ENCODE peak calls at places on chromosomes 5 and 9, in six cellular contexts. M is GM12878, B is NT2/D1, H is K562, K is HepG2, P is H1. D is an unnamed sample.

GRCh38 chr5:149730620-149731331 is 666 bp downstream of the PPARGC1B start:
- DNase-seq in M (no peak), B (no peak), H (peak; percentile 74), K (no peak), P (no peak), D (no peak)

GRCh38 chr5:94025788-94026473 is 284.5 kb upstream of the POU5F2 start:
- DNase-seq in M (no peak), B (no peak), H (no peak), K (peak; percentile 62), P (no peak), D (no peak)

GRCh38 chr5:79408028-79408427 is 105.9 kb downstream of the HOMER1 start:
- DNase-seq in M (no peak), B (no peak), H (no peak), K (no peak), P (no peak), D (no peak)

GRCh38 chr5:137313526-137314175 is 185.5 kb downstream of the SPOCK1 start:
- DNase-seq in M (no peak), B (no peak), H (no peak), K (no peak), P (no peak), D (no peak)

GRCh38 chr5:59042683-59043082 is 459.8 kb downstream of the RAB3C start:
- DNase-seq in M (no peak), B (no peak), H (no peak), K (no peak), P (no peak), D (no peak)

GRCh38 chr5:40505031-40505430 is 174.7 kb upstream of the PTGER4 start:
- DNase-seq in M (no peak), B (no peak), H (no peak), K (no peak), P (no peak), D (no peak)

GRCh38 chr5:144697847-144698262 is 527.2 kb downstream of the KCTD16 start:
- DNase-seq in M (no peak), B (no peak), H (no peak), K (no peak), P (no peak), D (no peak)

GRCh38 chr5:177431317-177432142 is 5.1 kb downstream of the GRK6 start:
- DNase-seq in M (peak; percentile 77), B (no peak), H (no peak), K (no peak), P (no peak), D (no peak)

GRCh38 chr5:107519900-107520354 is 150.8 kb downstream of the EFNA5 start:
- DNase-seq in M (peak; percentile 33), B (no peak), H (no peak), K (no peak), P (no peak), D (no peak)

GRCh38 chr9:63816742-63817621 is 1468.0 kb downstream of the FOXD4L5 start:
- DNase-seq in M (peak; percentile 80), B (peak; percentile 97), H (peak; percentile 55), K (peak; percentile 70), P (peak; percentile 93), D (no peak)

GRCh38 chr5:53288511-53288910 is 179.0 kb upstream of the MOCS2 start:
- DNase-seq in M (no peak), B (no peak), H (no peak), K (no peak), P (no peak), D (no peak)

GRCh38 chr9:132288956-132289355 is 65.8 kb downstream of the SETX start:
- DNase-seq in M (no peak), B (no peak), H (no peak), K (no peak), P (no peak), D (no peak)

GRCh38 chr9:99361827-99362226 is 139.7 kb downstream of the SEC61B start:
- DNase-seq in M (no peak), B (no peak), H (no peak), K (no peak), P (no peak), D (no peak)

GRCh38 chr5:82918311-82919031 is 158.7 kb downstream of the TMEM167A start:
- DNase-seq in M (no peak), B (no peak), H (no peak), K (no peak), P (no peak), D (peak; percentile 48)

GRCh38 chr9:107539427-107540154 is 50.0 kb upstream of the KLF4 start:
- DNase-seq in M (no peak), B (peak; percentile 35), H (no peak), K (no peak), P (peak; percentile 39), D (no peak)

GRCh38 chr5:81601912-81602311 is 149.0 kb downstream of the SSBP2 start:
- DNase-seq in M (no peak), B (no peak), H (no peak), K (no peak), P (no peak), D (no peak)

GRCh38 chr5:26622947-26623346 is 415.4 kb downstream of the CDH9 start:
- DNase-seq in M (no peak), B (no peak), H (no peak), K (no peak), P (no peak), D (no peak)

GRCh38 chr5:7377761-7378160 is 18.2 kb upstream of the ADCY2 start:
- DNase-seq in M (no peak), B (no peak), H (no peak), K (no peak), P (no peak), D (no peak)

GRCh38 chr9:35756743-35757526 is 2.9 kb upstream of the MSMP start:
- DNase-seq in M (no peak), B (peak; percentile 58), H (peak; percentile 61), K (peak; percentile 62), P (peak; percentile 33), D (peak; percentile 38)

GRCh38 chr9:73104342-73104741 is 47.3 kb upstream of the ANXA1 start:
- DNase-seq in M (no peak), B (no peak), H (no peak), K (no peak), P (no peak), D (no peak)

GRCh38 chr9:36040271-36040925 is 3.7 kb downstream of the RECK start:
- DNase-seq in M (no peak), B (no peak), H (no peak), K (no peak), P (no peak), D (no peak)

GRCh38 chr9:114000671-114001409 is 77.3 kb downstream of the AMBP start:
- DNase-seq in M (no peak), B (no peak), H (no peak), K (no peak), P (no peak), D (no peak)

GRCh38 chr9:119861801-119862200 is 492.6 kb upstream of the BRINP1 start:
- DNase-seq in M (no peak), B (no peak), H (no peak), K (no peak), P (no peak), D (no peak)

GRCh38 chr5:130520211-130520610 is 615.9 kb downstream of the CHSY3 start:
- DNase-seq in M (no peak), B (peak; percentile 16), H (no peak), K (no peak), P (no peak), D (no peak)

GRCh38 chr5:57298295-57298984 is 124.6 kb downstream of the GPBP1 start:
- DNase-seq in M (peak; percentile 34), B (peak; percentile 70), H (peak; percentile 65), K (peak; percentile 73), P (no peak), D (peak; percentile 82)

GRCh38 chr9:122695696-122696095 is 20.8 kb downstream of the OR1L3 start:
- DNase-seq in M (no peak), B (no peak), H (no peak), K (no peak), P (no peak), D (no peak)

GRCh38 chr5:69493235-69493925 is 790 bp downstream of the OCLN start:
- DNase-seq in M (no peak), B (no peak), H (no peak), K (no peak), P (no peak), D (no peak)
- TF ChIP-seq ZNF274 in M (no peak), B (no peak), H (no peak), K (no peak), P (no peak), D (no peak)

GRCh38 chr5:87924451-87924850 is 344.2 kb downstream of the TMEM161B start:
- DNase-seq in M (no peak), B (peak; percentile 22), H (no peak), K (peak; percentile 11), P (no peak), D (no peak)
- TF ChIP-seq ZNF274 in M (no peak), B (no peak), H (no peak), K (no peak), P (no peak), D (no peak)

DNA sequence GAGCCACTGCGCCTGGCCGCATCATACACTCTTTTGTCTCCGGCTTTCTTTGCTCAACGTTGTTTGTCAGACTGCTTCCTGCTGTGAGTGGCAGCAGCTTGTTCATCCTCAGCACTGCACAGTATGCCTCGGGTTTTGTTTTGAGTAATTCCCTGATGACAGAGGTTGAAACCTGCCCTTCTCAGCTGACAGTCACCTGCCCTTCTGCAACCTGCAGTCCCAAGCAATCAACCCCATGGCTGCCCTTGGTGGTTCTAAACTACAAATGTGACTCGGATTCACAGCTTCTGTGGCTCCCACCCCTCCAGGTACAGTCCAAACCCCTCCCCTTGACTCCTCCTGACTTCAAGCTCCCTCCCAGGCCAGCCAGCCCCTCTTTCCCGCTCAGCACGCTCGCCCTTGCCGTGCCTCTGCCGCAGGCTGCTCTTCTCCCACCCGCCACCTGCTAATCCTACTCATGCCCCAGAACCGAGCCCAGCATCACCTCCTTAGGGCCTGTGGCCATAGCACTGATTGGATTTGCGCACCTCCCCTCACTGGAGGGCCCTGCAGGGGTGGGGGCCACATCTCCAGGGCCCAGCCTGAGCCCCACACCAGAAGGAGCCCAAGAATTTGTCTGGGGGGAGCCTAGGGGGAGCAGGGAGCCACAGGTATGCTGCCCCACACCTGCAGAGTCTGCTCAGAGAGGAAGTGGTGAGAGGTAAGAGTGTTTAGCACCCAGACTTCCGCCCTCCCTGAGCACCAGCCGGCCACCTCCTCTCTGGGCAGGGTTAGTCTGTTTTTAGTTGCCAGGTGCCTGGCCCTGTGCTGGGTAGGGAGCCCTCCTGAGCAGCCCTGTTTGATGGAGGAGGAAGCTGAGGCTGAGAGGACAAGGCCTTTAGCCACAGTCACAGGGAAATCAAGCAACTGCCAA is 10.1 kb downstream of the EEIG1 start:
- DNase-seq in M (peak; percentile 95), B (no peak), H (no peak), K (no peak), P (no peak), D (no peak)
- TF ChIP-seq ZNF274 in M (no peak), B (no peak), H (no peak), K (no peak), P (no peak), D (no peak)

GRCh38 chr5:180631549-180632392 is 17.6 kb downstream of the FLT4 start:
- DNase-seq in M (no peak), B (no peak), H (no peak), K (no peak), P (no peak), D (no peak)

GRCh38 chr5:180636016-180636402 is 13.4 kb downstream of the FLT4 start:
- DNase-seq in M (no peak), B (no peak), H (no peak), K (no peak), P (no peak), D (no peak)

GRCh38 chr5:180632768-180633167 is 16.6 kb downstream of the FLT4 start:
- DNase-seq in M (no peak), B (no peak), H (no peak), K (no peak), P (no peak), D (no peak)

GRCh38 chr5:180636403-180637075 is 12.9 kb downstream of the FLT4 start:
- DNase-seq in M (no peak), B (no peak), H (no peak), K (no peak), P (no peak), D (no peak)

GRCh38 chr5:180633283-180634177 is 15.9 kb downstream of the FLT4 start:
- DNase-seq in M (no peak), B (no peak), H (no peak), K (no peak), P (no peak), D (no peak)
- TF ChIP-seq ZNF274 in M (no peak), B (no peak), H (no peak), K (no peak), P (no peak), D (no peak)